ENCODE peak calls at places on chromosomes 4 and X, in four cellular contexts. U is tibial nerve, C is A549, W is stomach. D is an unnamed sample.

GRCh38 chr4:41734366-41734765 is 14.2 kb downstream of the PHOX2B start:
- DNase-seq in W (no peak), C (no peak), U (no peak), D (no peak)

GRCh38 chrX:110156167-110156754 is 153.3 kb downstream of the TMEM164 start:
- DNase-seq in C (no peak), W (no peak), U (no peak), D (no peak)

GRCh38 chr4:99300934-99301333 is 10.1 kb upstream of the ADH1A start:
- DNase-seq in W (peak; percentile 68), U (peak; percentile 94), C (peak; percentile 11), D (peak; percentile 95)

GRCh38 chr4:6951880-6952381 is 42.3 kb downstream of the TBC1D14 start:
- DNase-seq in U (no peak), C (no peak), W (no peak), D (no peak)

GRCh38 chr4:86359944-86360478 is at the start of gene MAPK10:
- DNase-seq in U (peak; percentile 48), W (peak; percentile 38), C (no peak), D (peak; percentile 66)

GRCh38 chrX:119238557-119238956 is 2.5 kb downstream of the PGRMC1 start:
- DNase-seq in U (no peak), W (no peak), C (no peak), D (no peak)

GRCh38 chrX:3713225-3713936 is at the start of gene PRKX:
- DNase-seq in U (no peak), W (peak; percentile 63), C (peak; percentile 61), D (peak; percentile 52)

GRCh38 chrX:104137496-104137895 is 19.3 kb downstream of the SLC25A53 start:
- DNase-seq in C (peak; percentile 55), U (no peak), W (no peak), D (no peak)

DNA sequence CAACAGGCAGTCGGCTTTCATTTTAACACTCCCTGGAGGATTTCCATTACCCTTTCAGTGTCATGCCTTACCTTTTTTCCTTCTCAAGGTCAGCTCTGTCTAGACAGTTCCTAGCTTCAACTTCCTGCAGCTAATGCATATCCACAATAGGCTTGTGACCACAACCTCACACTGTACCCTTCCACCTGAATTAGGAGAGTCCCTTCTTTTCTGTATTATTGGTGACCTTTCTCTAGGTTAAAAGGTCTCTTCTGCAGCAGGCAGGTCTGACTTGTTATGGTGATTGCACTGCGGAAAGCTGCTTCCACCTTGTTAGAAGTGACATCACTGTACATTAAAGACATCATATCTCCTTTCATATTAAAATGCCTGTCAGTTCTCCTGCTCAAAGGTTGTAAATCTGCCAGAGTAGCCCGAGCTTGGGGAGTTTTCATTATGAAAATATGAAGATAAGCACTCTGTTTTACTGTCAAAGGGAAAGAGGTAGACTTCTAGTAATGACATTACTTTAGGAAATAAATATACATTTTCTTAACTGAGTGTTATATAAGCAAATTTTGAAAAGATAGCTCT is 21.5 kb upstream of the LSM6 start:
- DNase-seq in W (no peak), C (no peak), U (no peak), D (no peak)
- TF ChIP-seq EP300 in W (no peak), C (no peak), U (no peak), D (no peak)

GRCh38 chr4:74157743-74158560 is at the start of gene MTHFD2L:
- DNase-seq in W (peak; percentile 94), U (peak; percentile 78), C (peak; percentile 96), D (peak; percentile 93)
- TF ChIP-seq EP300 in W (no peak), U (peak; percentile 53), C (no peak), D (no peak)

GRCh38 chrX:8447367-8447766 is 17.3 kb upstream of the VCX3B start:
- DNase-seq in C (no peak), W (no peak), U (no peak), D (no peak)
- TF ChIP-seq EP300 in C (no peak), W (no peak), U (no peak), D (no peak)

GRCh38 chr4:153038493-153039311 is 102.6 kb downstream of the FHDC1 start:
- DNase-seq in C (peak; percentile 2), W (peak; percentile 33), U (no peak), D (no peak)
- TF ChIP-seq EP300 in C (no peak), W (no peak), U (no peak), D (no peak)

GRCh38 chr4:26308573-26308972 is 12.2 kb upstream of the RBPJ start:
- DNase-seq in U (no peak), W (no peak), C (no peak), D (no peak)

GRCh38 chr4:26303008-26303407 is 17.8 kb upstream of the RBPJ start:
- DNase-seq in W (no peak), U (no peak), C (no peak), D (no peak)

GRCh38 chr4:26310264-26310663 is 10.6 kb upstream of the RBPJ start:
- DNase-seq in C (no peak), W (no peak), U (no peak), D (no peak)

GRCh38 chr4:26302390-26302897 is 18.4 kb upstream of the RBPJ start:
- DNase-seq in U (no peak), W (no peak), C (no peak), D (no peak)

DNA sequence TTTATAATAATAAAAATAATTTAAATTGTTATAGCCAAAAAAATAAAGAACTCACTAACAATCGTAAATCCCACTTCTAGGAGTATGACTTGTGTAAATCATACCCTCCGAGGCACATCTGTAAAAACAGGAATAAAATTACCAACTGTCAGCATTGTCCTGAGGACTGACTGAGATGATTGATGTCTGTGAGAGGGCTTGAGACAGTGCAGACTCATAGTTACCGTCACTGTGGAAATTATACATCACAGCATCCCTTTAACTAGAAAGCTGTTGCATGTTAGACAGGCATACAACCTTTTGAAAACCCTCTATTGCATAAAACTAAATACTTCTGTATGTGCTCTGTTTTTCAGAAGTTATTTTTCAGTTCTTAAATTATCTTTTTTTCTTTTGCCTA is 13.8 kb upstream of the RBPJ start:
- DNase-seq in C (no peak), W (no peak), U (no peak), D (no peak)
- TF ChIP-seq EP300 in C (no peak), W (no peak), U (no peak), D (no peak)

DNA sequence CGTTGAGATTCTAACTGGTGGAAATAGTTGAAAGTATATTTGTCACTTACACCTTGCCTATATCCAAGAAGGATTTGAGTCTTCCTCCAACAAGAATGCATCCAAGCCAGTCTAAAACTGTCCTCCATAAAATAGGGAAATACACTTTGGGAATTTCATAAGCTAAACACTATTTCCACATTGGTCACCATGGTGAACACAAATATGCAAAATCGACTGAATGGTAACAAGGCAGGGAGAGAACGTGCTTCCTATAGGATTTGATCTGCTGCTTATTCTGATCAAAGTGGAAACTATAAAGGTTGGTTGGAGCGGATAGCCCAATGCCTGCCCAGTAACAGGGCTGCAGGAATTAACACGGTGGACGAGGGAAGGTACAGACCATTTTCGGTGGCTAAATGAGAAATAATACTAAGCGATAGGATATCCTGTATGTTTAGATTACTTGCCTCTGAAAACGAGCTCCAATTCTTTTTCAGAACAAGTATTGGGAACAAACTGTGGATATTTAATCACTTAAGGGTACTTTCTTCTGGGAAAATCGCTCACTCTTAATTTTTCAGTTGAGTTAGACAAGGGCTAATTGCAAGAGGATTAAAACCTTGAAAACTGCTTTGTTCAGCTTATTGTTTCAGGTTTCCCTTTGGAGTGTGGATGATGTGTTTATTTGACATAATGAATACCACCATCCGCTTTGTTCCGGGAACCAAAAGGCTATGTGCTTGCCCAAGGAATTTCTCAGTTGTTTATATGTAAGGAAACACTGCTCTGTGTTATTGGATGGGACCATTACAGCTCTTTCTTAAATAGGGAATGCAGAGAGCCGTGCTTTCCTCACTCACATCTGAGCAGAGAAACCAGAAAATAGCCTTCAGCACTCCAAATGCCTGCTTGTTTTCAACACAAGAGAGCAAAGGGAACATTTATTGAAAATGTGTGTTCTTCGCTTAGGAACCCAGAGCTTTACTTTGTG is 194.4 kb downstream of the CBR4 start:
- DNase-seq in U (no peak), C (no peak), W (no peak), D (no peak)
- TF ChIP-seq EP300 in U (no peak), C (no peak), W (peak; percentile 14), D (no peak)

DNA sequence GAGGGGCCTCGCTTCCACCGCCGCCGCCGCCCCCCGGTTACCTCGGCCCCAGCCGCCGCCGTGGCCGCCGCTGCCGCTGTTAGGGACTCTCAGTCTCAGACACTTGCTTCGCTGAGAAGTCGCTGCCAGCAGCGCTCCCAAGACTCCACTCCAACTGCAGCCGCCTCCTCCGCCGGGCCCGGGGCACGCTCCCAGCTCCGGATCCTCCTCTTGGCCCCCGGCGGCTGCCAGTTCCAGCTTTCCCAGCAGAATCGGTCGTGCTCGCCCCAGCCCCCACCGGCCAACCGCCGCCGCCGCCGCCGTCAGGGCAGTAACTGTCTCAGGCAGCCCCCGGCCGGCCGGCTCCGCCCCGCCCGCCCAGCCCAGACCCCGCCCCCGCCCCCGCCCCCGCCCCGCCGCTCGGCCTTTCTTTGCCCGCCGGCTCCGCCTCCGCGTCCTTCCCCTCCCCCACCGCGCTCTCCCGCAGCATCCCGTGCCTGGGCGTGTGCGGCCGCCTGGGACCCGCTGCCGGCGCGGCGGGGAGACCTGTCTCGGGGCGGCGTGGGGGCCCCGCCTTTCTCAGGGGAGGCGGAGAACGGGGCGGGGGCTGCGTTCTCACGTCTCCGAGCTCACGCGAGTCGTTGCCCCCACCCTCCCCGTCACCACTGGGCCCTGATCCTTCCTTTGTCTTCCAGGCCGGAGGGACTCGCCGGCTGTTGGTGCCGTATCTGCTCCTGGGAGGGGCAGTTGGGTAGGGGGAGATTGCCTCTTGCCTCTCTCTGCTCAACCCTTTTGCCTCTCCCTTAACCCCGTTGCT is at the start of gene ANKRD50:
- DNase-seq in C (peak; percentile 90), W (peak; percentile 83), U (peak; percentile 79), D (peak; percentile 91)
- TF ChIP-seq EP300 in C (no peak), W (no peak), U (no peak), D (no peak)

D was measured in ovary.